ENCODE peak calls at places on chromosomes 7 and 10, in seven cellular contexts. L is neuronal stem cell, F is mesendoderm, I is trophoblast cell, Y is H9, N is IMR-90, V is H1. C is an unnamed sample.

GRCh38 chr10:24935504-24936292 is 16.7 kb downstream of the PRTFDC1 start:
- DNase-seq in L (no peak), F (peak; percentile 54), I (no peak), Y (no peak), N (no peak), V (no peak), C (no peak)

GRCh38 chr7:98870071-98870651 is 347 bp upstream of the TMEM130 start:
- DNase-seq in L (peak; percentile 52), F (peak; percentile 60), I (peak; percentile 46), Y (peak; percentile 76), N (peak; percentile 50), V (peak; percentile 47), C (peak; percentile 47)

GRCh38 chr10:5888352-5888751 is 1.3 kb downstream of the ANKRD16 start:
- DNase-seq in L (no peak), F (no peak), I (peak; percentile 5), Y (no peak), N (peak; percentile 56), V (no peak), C (peak; percentile 52)

GRCh38 chr7:40623863-40624262 is 489.1 kb downstream of the SUGCT start:
- DNase-seq in L (no peak), F (no peak), I (no peak), Y (no peak), N (no peak), V (no peak), C (no peak)

GRCh38 chr7:88789480-88790064 is 6.0 kb downstream of the TEX47 start:
- DNase-seq in L (no peak), F (peak; percentile 6), I (peak; percentile 50), Y (no peak), N (peak; percentile 2), V (no peak), C (peak; percentile 1)

GRCh38 chr10:130764651-130765050 is 546.9 kb downstream of the TCERG1L start:
- DNase-seq in L (no peak), F (no peak), I (no peak), Y (no peak), N (no peak), V (no peak), C (no peak)

GRCh38 chr10:1923586-1923985 is 186.3 kb upstream of the ADARB2 start:
- DNase-seq in L (no peak), F (no peak), I (no peak), Y (no peak), N (no peak), V (no peak), C (no peak)

GRCh38 chr10:132570771-132571564 is 33.4 kb downstream of the INPP5A start:
- DNase-seq in L (no peak), F (no peak), I (no peak), Y (no peak), N (no peak), V (no peak), C (no peak)

GRCh38 chr10:91162495-91163268 is 57.8 kb upstream of the PCGF5 start:
- DNase-seq in L (no peak), F (no peak), I (peak; percentile 22), Y (peak; percentile 33), N (peak; percentile 40), V (no peak), C (peak; percentile 54)

GRCh38 chr10:117131390-117132327 is 6.4 kb downstream of the VAX1 start:
- DNase-seq in L (no peak), F (peak; percentile 46), I (no peak), Y (peak; percentile 61), N (no peak), V (no peak), C (no peak)

GRCh38 chr10:22251751-22252285 is 34.0 kb upstream of the EBLN1 start:
- DNase-seq in L (peak; percentile 50), F (peak; percentile 57), I (peak; percentile 33), Y (peak; percentile 43), N (no peak), V (no peak), C (peak; percentile 55)

GRCh38 chr7:4731803-4732202 is 43.6 kb upstream of the AP5Z1 start:
- DNase-seq in L (no peak), F (no peak), I (peak; percentile 48), Y (no peak), N (no peak), V (no peak), C (no peak)

GRCh38 chr10:103276941-103277712 is at the start of gene INA:
- DNase-seq in L (peak; percentile 75), F (peak; percentile 87), I (peak; percentile 66), Y (peak; percentile 86), N (peak; percentile 61), V (no peak), C (peak; percentile 57)

GRCh38 chr7:30688718-30689221 is 6.5 kb upstream of the CRHR2 start:
- DNase-seq in L (peak; percentile 57), F (peak; percentile 93), I (no peak), Y (peak; percentile 73), N (no peak), V (no peak), C (peak; percentile 53)

GRCh38 chr7:157140118-157140905 is 1.6 kb downstream of the UBE3C start:
- DNase-seq in L (no peak), F (no peak), I (no peak), Y (no peak), N (no peak), V (no peak), C (no peak)

GRCh38 chr7:158814637-158815036 is 14.7 kb downstream of the ESYT2 start:
- DNase-seq in L (no peak), F (peak; percentile 61), I (no peak), Y (no peak), N (no peak), V (no peak), C (no peak)

GRCh38 chr10:3992374-3993178 is 207.6 kb upstream of the KLF6 start:
- DNase-seq in L (peak; percentile 20), F (no peak), I (peak; percentile 69), Y (no peak), N (no peak), V (no peak), C (no peak)

GRCh38 chr7:128893251-128894100 is 17.0 kb downstream of the KCP start:
- DNase-seq in L (no peak), F (no peak), I (peak; percentile 78), Y (no peak), N (no peak), V (no peak), C (no peak)

GRCh38 chr10:99676435-99676834 is 17.1 kb downstream of the ENTPD7 start:
- DNase-seq in L (no peak), F (no peak), I (peak; percentile 22), Y (no peak), N (peak; percentile 94), V (no peak), C (peak; percentile 27)
- H3K23ac ChIP-seq in L (no peak overlapping the region), F (no peak overlapping the region), I (no peak overlapping the region), Y (no peak overlapping the region), N (no peak overlapping the region), V (no peak overlapping the region), C (no peak overlapping the region)

GRCh38 chr7:66205736-66206080 is 574 bp downstream of the TPST1 start:
- DNase-seq in L (no peak), F (peak; percentile 37), I (peak; percentile 21), Y (peak; percentile 41), N (no peak), V (no peak), C (no peak)
- H4K8ac ChIP-seq in L (no peak overlapping the region), F (no peak overlapping the region), I (peak overlapping the region; percentile 13), Y (no peak overlapping the region), N (peak overlapping the region; percentile 74), V (peak overlapping the region; percentile 92), C (peak overlapping the region; percentile 21)

GRCh38 chr7:51029131-51029530 is 246.4 kb upstream of the GRB10 start:
- DNase-seq in L (no peak), F (no peak), I (peak; percentile 23), Y (no peak), N (no peak), V (no peak), C (no peak)
- H3K23ac ChIP-seq in L (no peak overlapping the region), F (no peak overlapping the region), I (no peak overlapping the region), Y (no peak overlapping the region), N (no peak overlapping the region), V (no peak overlapping the region), C (no peak overlapping the region)

GRCh38 chr10:14396441-14397048 is 65.8 kb upstream of the FRMD4A start:
- DNase-seq in L (no peak), F (peak; percentile 32), I (peak; percentile 11), Y (no peak), N (no peak), V (no peak), C (no peak)
- H4K8ac ChIP-seq in L (no peak overlapping the region), F (no peak overlapping the region), I (no peak overlapping the region), Y (no peak overlapping the region), N (peak overlapping the region; percentile 86), V (no peak overlapping the region), C (no peak overlapping the region)

GRCh38 chr7:155071121-155071651 is 1.1 kb downstream of the HTR5A start:
- DNase-seq in L (no peak), F (no peak), I (no peak), Y (no peak), N (no peak), V (no peak), C (no peak)
- H3K23ac ChIP-seq in L (peak overlapping the region; percentile 90), F (no peak overlapping the region), I (no peak overlapping the region), Y (no peak overlapping the region), N (no peak overlapping the region), V (no peak overlapping the region), C (no peak overlapping the region)

C was measured in mesenchymal stem cell.